ENCODE peak calls at places on chromosomes 16 and 17, in nine cellular contexts. O is adrenal gland, Q is heart left ventricle, I is left lung, S is GM23338, J is tibial nerve, U is psoas muscle, R is pancreas, Y is body of pancreas. T is an unnamed sample. For H3K4me1, the result is how much of the 10 kb centered on the place peaks cover.

GRCh38 chr17:39534768-39535405 is 72.8 kb downstream of the NEUROD2 start:
- DNase-seq in U (no peak), J (no peak), Q (no peak), I (no peak), Y (no peak), R (no peak), S (no peak), O (no peak), T (no peak)

GRCh38 chr16:66434619-66435430 is 7.7 kb downstream of the BEAN1 start:
- DNase-seq in U (no peak), J (no peak), Q (no peak), S (peak), I (no peak), Y (no peak), R (no peak), O (no peak), T (no peak)

GRCh38 chr16:12229759-12230594 is 253.4 kb downstream of the SNX29 start:
- DNase-seq in U (no peak), I (no peak), Q (no peak), O (no peak), Y (no peak), S (no peak), R (no peak), J (no peak), T (no peak)

GRCh38 chr16:5918553-5919127 is 821.0 kb upstream of the EEF2KMT start:
- DNase-seq in Q (no peak), R (no peak), O (no peak), J (no peak), I (no peak), U (no peak), S (peak), Y (no peak), T (no peak)

GRCh38 chr17:58414596-58414997 is 2.7 kb downstream of the RNF43 start:
- DNase-seq in R (no peak), I (no peak), S (no peak), J (no peak), O (no peak), Q (no peak), Y (peak), U (no peak), T (no peak)

GRCh38 chr16:57821149-57821971 is 19.1 kb upstream of the KIFC3 start:
- DNase-seq in U (no peak), Y (no peak), Q (no peak), I (no peak), O (no peak), J (no peak), S (no peak), R (no peak), T (no peak)

GRCh38 chr17:12047977-12048376 is 27.3 kb downstream of the MAP2K4 start:
- DNase-seq in R (no peak), J (no peak), Q (no peak), U (no peak), I (no peak), S (no peak), O (no peak), Y (no peak), T (no peak)

GRCh38 chr17:37792787-37793186 is 47.9 kb upstream of the HNF1B start:
- DNase-seq in U (no peak), Q (no peak), I (no peak), Y (no peak), R (no peak), J (no peak), O (no peak), S (peak), T (no peak)

GRCh38 chr17:81959362-81960129 is 1.4 kb downstream of the NOTUM start:
- DNase-seq in J (peak), O (peak), Y (peak), S (peak), R (peak), U (peak), Q (peak), I (peak), T (no peak)

GRCh38 chr17:68296217-68297140 is 5.2 kb downstream of the ARSG start:
- DNase-seq in I (no peak), Q (no peak), J (no peak), R (no peak), Y (no peak), S (peak), U (peak), O (no peak), T (no peak)

GRCh38 chr16:30349695-30350094 is 5.4 kb downstream of the CD2BP2 start:
- DNase-seq in Q (no peak), U (peak), J (no peak), I (no peak), O (peak), S (no peak), R (no peak), Y (no peak), T (no peak)

GRCh38 chr16:12801511-12802042 is 2.1 kb downstream of the CPPED1 start:
- DNase-seq in J (no peak), U (no peak), Y (no peak), Q (peak), I (peak), S (no peak), O (peak), R (no peak), T (no peak)

GRCh38 chr17:35766903-35767510 is 6.3 kb downstream of the C17orf50 start:
- DNase-seq in O (peak), S (no peak), U (no peak), J (no peak), Q (no peak), R (no peak), I (no peak), Y (peak), T (no peak)

GRCh38 chr16:50685456-50686058 is 4.4 kb upstream of the SNX20 start:
- DNase-seq in I (no peak), S (no peak), R (no peak), U (no peak), Y (no peak), O (no peak), J (no peak), Q (no peak), T (no peak)

GRCh38 chr17:74497471-74497870 is 31.0 kb downstream of the CD300A start:
- DNase-seq in S (no peak), R (no peak), Q (no peak), I (no peak), J (no peak), Y (no peak), O (no peak), U (no peak), T (no peak)

GRCh38 chr17:43044024-43044423 is 19.0 kb downstream of the RND2 start:
- DNase-seq in I (no peak), Q (no peak), Y (no peak), J (no peak), R (no peak), U (no peak), S (no peak), O (no peak), T (no peak)

GRCh38 chr17:68343976-68344375 is 52.7 kb downstream of the ARSG start:
- DNase-seq in I (no peak), Q (no peak), R (no peak), S (no peak), J (no peak), O (no peak), Y (no peak), U (no peak), T (no peak)

GRCh38 chr17:8038954-8039610 is at the start of gene ALOX15B:
- DNase-seq in Q (no peak), R (no peak), S (peak), O (no peak), Y (no peak), I (peak), J (no peak), U (no peak), T (no peak)

GRCh38 chr16:48384305-48384981 is 770 bp downstream of the SIAH1 start:
- DNase-seq in Q (peak), J (no peak), U (peak), S (peak), R (peak), O (peak), I (peak), Y (peak), T (peak)

GRCh38 chr16:19116711-19117449 is 3.1 kb downstream of the ITPRIPL2 start:
- DNase-seq in Y (no peak), O (no peak), S (peak), Q (no peak), I (no peak), R (no peak), U (no peak), J (no peak), T (no peak)

GRCh38 chr17:46043606-46044005 is 44.6 kb downstream of the STH start:
- DNase-seq in R (no peak), J (no peak), I (no peak), O (no peak), Q (no peak), Y (no peak), S (no peak), U (no peak), T (no peak)

GRCh38 chr16:89798126-89798525 is 18.3 kb downstream of the FANCA start:
- DNase-seq in O (no peak), Q (no peak), S (no peak), U (no peak), R (no peak), I (no peak), J (no peak), Y (no peak), T (no peak)

GRCh38 chr16:81266680-81267095 is 28.2 kb downstream of the BCO1 start:
- DNase-seq in S (no peak), R (no peak), Y (no peak), O (no peak), Q (no peak), J (no peak), I (no peak), U (no peak), T (no peak)

GRCh38 chr16:81265052-81265451 is 26.6 kb downstream of the BCO1 start:
- DNase-seq in S (no peak), J (no peak), Q (no peak), I (no peak), O (no peak), R (no peak), Y (no peak), U (no peak), T (no peak)

GRCh38 chr16:81263470-81264200 is 25.1 kb downstream of the BCO1 start:
- DNase-seq in Q (no peak), S (peak), I (peak), U (no peak), J (no peak), R (no peak), Y (no peak), O (peak), T (no peak)

GRCh38 chr16:81265658-81266451 is 27.4 kb downstream of the BCO1 start:
- DNase-seq in U (peak), S (no peak), I (peak), O (peak), Q (peak), J (peak), R (peak), Y (peak), T (peak)

DNA sequence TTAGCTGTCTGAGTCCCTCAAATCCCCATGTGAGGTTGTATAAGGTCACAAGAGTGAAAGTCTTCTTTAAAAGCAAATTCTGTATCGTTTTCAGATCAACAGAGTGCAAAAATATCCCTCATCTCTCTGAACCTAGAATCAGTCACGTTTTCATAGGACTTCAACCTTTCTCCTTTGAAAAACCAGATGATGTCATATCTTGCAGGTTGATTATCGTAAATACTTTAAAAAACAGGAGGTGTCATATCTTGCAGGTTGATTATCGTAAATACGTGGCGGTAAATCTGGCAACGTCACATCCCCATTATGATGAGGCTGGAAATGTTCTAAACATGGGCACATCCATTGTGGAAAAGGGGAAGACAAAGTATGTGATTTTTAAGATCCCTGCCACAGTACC is 25.9 kb downstream of the BCO1 start:
- DNase-seq in S (no peak), R (no peak), J (no peak), Q (no peak), Y (no peak), O (no peak), I (no peak), U (no peak), T (no peak)
- H3K4me1 ChIP-seq in S (under half), R (under half), J (under half), Q (under half), Y (under half), O (under half), I (under half), U (under half), T (under half)

DNA sequence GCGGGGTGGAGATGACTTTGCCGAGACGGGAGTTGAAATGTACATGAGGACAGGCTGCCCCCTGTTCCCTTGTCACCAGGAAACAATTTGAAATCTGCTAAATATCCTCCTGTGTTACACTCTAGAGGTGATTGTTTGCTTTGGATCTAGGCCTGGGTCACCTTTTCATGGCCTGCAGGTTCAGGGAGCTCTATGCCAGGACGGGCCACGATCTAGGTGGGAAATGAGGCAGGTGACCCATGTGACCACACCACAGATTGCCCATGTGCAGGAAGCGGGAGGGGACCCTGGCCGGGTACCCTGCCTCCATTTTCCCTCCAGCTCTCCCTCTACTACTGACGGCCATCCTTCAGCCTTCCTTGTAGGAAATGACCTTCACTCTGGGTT is 43.4 kb downstream of the MEAK7 start:
- DNase-seq in J (no peak), R (no peak), O (peak), Q (no peak), S (no peak), Y (no peak), I (no peak), U (no peak), T (no peak)
- H3K27ac ChIP-seq in J (no peak), R (no peak), O (no peak), Q (no peak), S (no peak), Y (no peak), I (no peak), U (no peak), T (no peak)

GRCh38 chr16:84950906-84951305 is 60.4 kb downstream of the ZDHHC7 start:
- DNase-seq in U (no peak), J (no peak), R (no peak), S (peak), Y (no peak), O (no peak), I (no peak), Q (no peak), T (no peak)
- TF ChIP-seq CTCF in U (peak), J (no peak), R (no peak), S (peak), Y (no peak), O (no peak), I (no peak), Q (no peak), T (no peak)

GRCh38 chr17:78486228-78486802 is 90.9 kb downstream of the DNAH17 start:
- DNase-seq in Q (no peak), S (no peak), I (no peak), R (no peak), O (no peak), U (no peak), Y (no peak), J (no peak), T (no peak)
- H3K4me1 ChIP-seq in Q (under half), S (under half), I (under half), R (under half), O (under half), U (under half), Y (under half), J (under half), T (under half)

T was measured in right atrium auricular region.